ENCODE peak calls at places on chromosomes 5 and 9, in five cellular contexts. V is GM23338, Z is stomach, M is Peyer's patch, O is BE2C. F is an unnamed sample.

GRCh38 chr9:95197692-95198271 is 119.7 kb downstream of the FANCC start:
- DNase-seq in Z (peak), O (no peak), M (no peak), V (no peak), F (no peak)

GRCh38 chr5:154384480-154385235 is 61.1 kb upstream of the SAP30L start:
- DNase-seq in Z (no peak), M (no peak), O (no peak), V (no peak), F (peak)

GRCh38 chr5:108606185-108606584 is 141.5 kb upstream of the FER start:
- DNase-seq in O (no peak), Z (no peak), M (no peak), V (no peak), F (peak)

GRCh38 chr9:2477755-2478154 is 143.8 kb upstream of the VLDLR start:
- DNase-seq in M (no peak), O (no peak), Z (no peak), V (no peak), F (no peak)

GRCh38 chr5:139287890-139288635 is 5.5 kb upstream of the MATR3 start:
- DNase-seq in M (no peak), O (no peak), V (no peak), Z (no peak), F (peak)

GRCh38 chr5:126864042-126864688 is 87.2 kb downstream of the LMNB1 start:
- DNase-seq in V (peak), O (peak), Z (no peak), M (no peak), F (no peak)

GRCh38 chr9:107587175-107587963 is 97.8 kb upstream of the KLF4 start:
- DNase-seq in Z (peak), M (peak), O (no peak), V (no peak), F (no peak)

GRCh38 chr9:68457803-68458202 is 82.9 kb downstream of the TMEM252 start:
- DNase-seq in V (no peak), O (no peak), Z (no peak), M (no peak), F (no peak)

GRCh38 chr9:34592895-34593601 is 3.5 kb upstream of the CNTFR start:
- DNase-seq in V (peak), O (peak), Z (peak), M (no peak), F (no peak)

GRCh38 chr9:120832766-120833165 is 10.0 kb downstream of the PSMD5 start:
- DNase-seq in M (no peak), Z (no peak), O (no peak), V (no peak), F (no peak)

GRCh38 chr5:102545175-102545574 is 46.4 kb upstream of the SLCO6A1 start:
- DNase-seq in V (peak), O (peak), Z (no peak), M (no peak), F (peak)

GRCh38 chr5:138696501-138696900 is 56.7 kb upstream of the CTNNA1 start:
- DNase-seq in V (no peak), Z (no peak), M (no peak), O (no peak), F (no peak)

GRCh38 chr5:66660401-66660800 is 64.2 kb downstream of the MAST4 start:
- DNase-seq in M (no peak), V (no peak), O (no peak), Z (no peak), F (no peak)

GRCh38 chr9:103183569-103184191 is 188.5 kb downstream of the CYLC2 start:
- DNase-seq in M (no peak), O (peak), V (peak), Z (no peak), F (no peak)

GRCh38 chr5:52134013-52134650 is 653.6 kb upstream of the ITGA1 start:
- DNase-seq in Z (no peak), O (no peak), M (no peak), V (no peak), F (no peak)

GRCh38 chr5:107736608-107737007 is 65.9 kb upstream of the EFNA5 start:
- DNase-seq in Z (no peak), O (no peak), M (no peak), V (no peak), F (no peak)

GRCh38 chr5:173175523-173175922 is 31.2 kb downstream of the BNIP1 start:
- DNase-seq in M (no peak), V (no peak), Z (no peak), O (no peak), F (no peak)

GRCh38 chr9:98101868-98102273 is 17.2 kb downstream of the TRIM14 start:
- DNase-seq in Z (peak), V (peak), M (peak), O (no peak), F (peak)

GRCh38 chr9:21443849-21444625 is 3.8 kb downstream of the IFNA1 start:
- DNase-seq in Z (no peak), M (no peak), V (no peak), O (no peak), F (peak)

GRCh38 chr5:102649731-102650130 is 105.4 kb upstream of the PAM start:
- DNase-seq in V (no peak), M (no peak), Z (no peak), O (no peak), F (no peak)

GRCh38 chr5:111461261-111461671 is 51.1 kb downstream of the STARD4 start:
- DNase-seq in O (peak), V (peak), M (no peak), Z (no peak), F (no peak)

GRCh38 chr9:68522126-68522525 is 18.6 kb downstream of the TMEM252 start:
- DNase-seq in O (no peak), M (no peak), Z (no peak), V (no peak), F (no peak)

GRCh38 chr5:177388521-177389052 is 4.4 kb downstream of the SLC34A1 start:
- DNase-seq in V (no peak), M (no peak), O (no peak), Z (no peak), F (peak)

GRCh38 chr5:179872356-179873160 is 13.9 kb upstream of the MRNIP start:
- DNase-seq in O (no peak), M (no peak), Z (no peak), V (no peak), F (no peak)

GRCh38 chr5:140176028-140176382 is 1.0 kb downstream of the CYSTM1 start:
- DNase-seq in M (no peak), O (no peak), V (peak), Z (no peak), F (no peak)

GRCh38 chr5:134917070-134917831 is 12.3 kb downstream of the PCBD2 start:
- DNase-seq in O (no peak), V (peak), Z (no peak), M (no peak), F (no peak)

GRCh38 chr5:107832746-107833145 is 162.0 kb upstream of the EFNA5 start:
- DNase-seq in Z (no peak), M (no peak), V (no peak), O (no peak), F (no peak)

GRCh38 chr9:99752710-99753109 is 69.0 kb upstream of the NR4A3 start:
- DNase-seq in O (no peak), V (no peak), Z (no peak), M (no peak), F (no peak)

GRCh38 chr5:33260098-33260497 is 180.7 kb upstream of the TARS1 start:
- DNase-seq in M (no peak), V (no peak), O (no peak), Z (no peak), F (no peak)

GRCh38 chr9:68538200-68538599 is 2.5 kb downstream of the TMEM252 start:
- DNase-seq in Z (no peak), M (no peak), V (no peak), O (no peak), F (no peak)

DNA sequence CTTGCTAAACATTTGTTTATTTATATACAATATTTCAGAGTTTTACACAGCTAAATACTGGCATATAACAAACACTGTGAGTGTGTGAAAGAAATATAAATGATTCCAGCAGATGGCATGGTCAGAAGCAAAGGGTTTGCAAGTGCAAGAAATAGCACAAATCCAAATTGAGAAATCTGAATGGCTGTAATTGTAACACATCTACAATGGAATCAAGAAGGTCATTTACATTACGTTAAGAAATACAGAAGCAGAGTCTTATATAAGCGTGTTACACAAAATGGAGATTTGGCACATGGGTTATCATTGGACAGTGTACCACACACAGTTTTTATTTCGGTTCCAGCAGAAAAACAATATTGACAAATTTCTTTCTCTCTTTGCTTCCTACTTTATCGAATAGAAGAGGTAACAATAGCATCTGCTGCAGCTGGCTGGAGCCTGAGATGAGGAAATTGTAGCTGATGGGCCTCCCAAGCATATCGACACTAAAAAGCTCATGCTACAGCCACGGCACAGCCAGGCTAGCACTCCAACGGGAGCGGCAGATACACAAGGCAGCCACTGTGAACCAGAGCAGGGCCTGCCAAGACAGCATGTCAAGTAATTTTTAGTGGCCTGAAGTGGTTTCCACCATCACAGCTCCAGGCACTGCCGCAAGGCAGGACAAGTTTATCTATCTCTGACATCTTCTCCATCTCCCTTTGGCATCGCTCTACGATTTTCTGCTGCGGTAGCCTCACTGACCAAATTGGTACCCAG is 564.6 kb upstream of the DMAC1 start:
- DNase-seq in O (no peak), M (no peak), Z (no peak), V (no peak), F (no peak)
- TF ChIP-seq CTCF in O (no peak), M (no peak), Z (no peak), V (no peak), F (no peak)

DNA sequence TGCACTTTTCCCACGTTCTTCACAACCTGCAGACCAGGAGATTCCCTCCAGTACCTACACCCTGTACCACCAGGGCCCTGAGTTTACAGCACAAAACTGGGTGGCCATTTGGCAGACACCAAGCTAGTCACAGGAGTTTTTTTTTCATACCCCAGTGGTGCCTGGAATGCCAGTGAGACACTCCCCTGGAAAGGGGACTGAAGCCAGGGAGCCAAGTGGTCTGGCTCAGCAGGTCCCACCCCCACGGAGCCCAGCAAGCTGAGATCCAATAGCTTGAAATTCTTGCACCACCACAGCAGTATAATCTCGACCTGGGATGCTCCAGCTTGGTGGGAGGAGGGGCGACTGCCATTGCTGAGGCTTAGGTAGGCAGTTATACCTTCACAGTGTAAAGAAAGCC is 26.3 kb upstream of the SMC5 start:
- DNase-seq in V (no peak), M (no peak), O (no peak), Z (no peak), F (no peak)
- H3K4me3 ChIP-seq in V (no peak), M (no peak), O (no peak), Z (no peak), F (no peak)

DNA sequence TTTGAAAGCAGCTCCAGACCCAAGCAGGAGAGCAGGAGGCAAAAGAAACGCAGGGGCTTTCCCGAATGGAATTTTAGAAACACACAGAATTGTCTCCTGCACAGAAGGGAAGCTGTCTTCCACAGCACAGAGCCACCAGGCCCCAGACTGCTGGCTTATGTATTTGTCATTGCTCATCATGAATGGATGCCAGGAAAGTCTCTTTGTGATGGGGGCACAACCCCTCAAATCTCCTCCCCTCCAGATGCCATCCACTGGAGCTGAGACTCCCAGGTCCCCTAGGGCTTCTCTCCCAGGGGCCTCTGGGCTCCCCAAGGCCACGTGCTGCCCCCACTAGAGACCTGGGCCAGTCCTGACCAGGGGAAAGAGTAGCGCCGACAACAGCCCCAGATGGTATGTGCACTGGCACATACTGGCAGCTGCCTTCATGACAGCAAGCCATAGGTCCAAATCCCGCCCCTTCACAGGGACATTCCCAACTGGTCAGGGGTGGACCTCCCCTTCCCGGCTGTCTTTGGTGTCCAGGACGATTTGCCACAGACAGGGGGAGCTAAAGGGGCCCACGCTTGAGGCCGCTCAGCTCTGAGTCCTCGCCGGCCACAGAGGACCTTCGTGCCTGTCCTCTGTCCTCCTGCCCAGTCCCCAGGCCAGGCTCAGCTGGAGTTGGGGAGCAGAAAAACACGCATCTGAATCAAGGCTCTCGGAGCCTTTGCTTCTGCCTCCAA is 127.8 kb downstream of the KCNIP1 start:
- DNase-seq in Z (no peak), M (no peak), V (peak), O (peak), F (no peak)
- TF ChIP-seq CTCF in Z (no peak), M (no peak), V (peak), O (peak), F (no peak)

DNA sequence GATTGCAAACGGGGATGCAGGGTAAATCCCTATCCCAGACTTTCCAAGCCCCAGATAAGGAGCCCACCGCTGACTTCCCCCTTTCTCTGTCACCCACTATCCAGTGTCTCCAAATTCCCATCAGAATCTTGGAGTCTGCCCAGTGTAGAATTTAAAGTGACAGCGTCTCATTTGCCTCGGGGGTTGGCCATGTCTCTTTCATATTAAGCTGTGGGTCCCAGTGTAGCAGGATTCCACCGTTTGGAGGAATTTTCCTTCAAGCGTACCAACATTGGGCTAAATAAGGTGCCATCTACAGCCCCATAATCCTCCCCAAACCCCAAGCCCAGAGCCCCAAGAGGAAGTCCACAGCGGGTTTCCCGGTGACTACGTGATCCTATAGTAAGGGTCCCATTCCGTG is 1.1 kb downstream of the BRINP1 start:
- DNase-seq in V (peak), O (no peak), Z (no peak), M (no peak), F (no peak)
- H3K4me3 ChIP-seq in V (peak), O (no peak), Z (no peak), M (no peak), F (no peak)

GRCh38 chr9:135184661-135185459 is 97.4 kb downstream of the OLFM1 start:
- DNase-seq in Z (no peak), V (no peak), O (no peak), M (no peak), F (no peak)
- TF ChIP-seq CTCF in Z (no peak), V (no peak), O (peak), M (no peak), F (no peak)

GRCh38 chr5:151236888-151237287 is 13.0 kb upstream of the CCDC69 start:
- DNase-seq in O (no peak), Z (no peak), V (no peak), M (no peak), F (no peak)

GRCh38 chr5:151237685-151238084 is 13.8 kb upstream of the CCDC69 start:
- DNase-seq in V (no peak), O (no peak), Z (no peak), M (no peak), F (no peak)

GRCh38 chr5:151233576-151234202 is 9.8 kb upstream of the CCDC69 start:
- DNase-seq in O (no peak), M (no peak), Z (no peak), V (no peak), F (peak)

GRCh38 chr5:151231359-151231758 is 7.5 kb upstream of the CCDC69 start:
- DNase-seq in Z (no peak), V (no peak), O (no peak), M (no peak), F (no peak)

GRCh38 chr5:151234476-151235238 is 10.8 kb upstream of the CCDC69 start:
- DNase-seq in O (no peak), Z (peak), V (no peak), M (no peak), F (peak)
- H3K4me3 ChIP-seq in O (no peak), Z (no peak), V (no peak), M (no peak), F (peak)

DNA sequence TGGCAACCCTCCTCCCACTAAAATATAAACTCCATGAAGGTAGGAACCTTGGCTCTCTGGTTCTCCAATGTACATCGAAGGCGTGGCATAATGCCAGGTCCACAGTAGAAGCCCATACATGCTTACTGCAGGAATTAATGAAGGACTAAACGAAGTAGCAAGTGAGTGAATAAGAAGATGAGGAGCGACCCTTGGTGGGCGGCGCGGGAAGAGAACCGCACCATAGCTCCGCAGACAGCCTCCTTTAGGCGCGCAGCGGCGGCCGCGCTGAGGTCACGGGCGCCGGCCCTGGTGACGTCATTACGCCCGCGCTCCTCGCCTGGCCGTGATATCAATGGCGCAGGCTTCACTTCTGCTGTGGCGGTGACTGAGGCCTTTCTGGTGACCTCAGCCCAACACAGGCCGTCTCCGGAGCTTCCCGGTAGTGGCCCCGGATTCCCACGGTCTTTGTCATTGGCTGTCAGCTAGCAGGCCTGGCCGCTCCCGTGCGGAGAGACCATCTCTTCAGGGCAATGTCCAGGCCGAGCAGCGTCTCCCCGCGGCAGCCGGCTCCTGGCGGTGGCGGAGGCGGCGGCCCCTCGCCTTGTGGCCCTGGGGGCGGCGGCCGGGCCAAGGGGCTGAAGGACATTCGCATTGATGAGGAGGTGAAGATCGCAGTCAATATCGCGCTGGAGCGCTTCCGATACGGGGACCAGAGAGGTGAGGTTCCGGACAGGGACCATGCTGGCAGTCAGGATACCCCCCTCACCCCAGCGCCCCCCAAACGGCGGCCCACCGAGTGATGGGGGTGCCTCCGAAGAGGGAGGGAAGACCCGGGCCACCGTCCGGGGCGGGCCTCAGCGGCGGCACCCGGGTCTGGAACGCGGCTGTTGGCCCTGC is at the start of gene YTHDC2:
- DNase-seq in M (peak), Z (peak), V (peak), O (peak), F (peak)
- TF ChIP-seq CTCF in M (no peak), Z (no peak), V (peak), O (peak), F (peak)